ENCODE peak calls at places on chromosomes 16 and 17, in five cellular contexts. One of them, this sample, is unnamed.

GRCh38 chr17:7323731-7324437 is 5.3 kb downstream of the NEURL4 start:
- DNase-seq in H1: peak
- DNase-seq in neuronal stem cell: no peak
- DNase-seq in H9: peak
- DNase-seq in IMR-90: peak
- DNase-seq in this sample: peak

GRCh38 chr17:71922439-71922838 is 198.4 kb upstream of the SOX9 start:
- DNase-seq in IMR-90: peak
- DNase-seq in H1: no peak
- DNase-seq in H9: no peak
- DNase-seq in neuronal stem cell: no peak
- DNase-seq in this sample: peak

GRCh38 chr17:33989357-33990148 is 265.5 kb upstream of the CCL2 start:
- DNase-seq in H9: peak
- DNase-seq in neuronal stem cell: no peak
- DNase-seq in IMR-90: no peak
- DNase-seq in H1: no peak
- DNase-seq in this sample: peak

GRCh38 chr16:49855280-49855821 is 561 bp downstream of the ZNF423 start:
- DNase-seq in IMR-90: peak
- DNase-seq in H9: peak
- DNase-seq in H1: peak
- DNase-seq in neuronal stem cell: peak
- DNase-seq in this sample: peak

GRCh38 chr16:22093952-22094351 is 1.6 kb downstream of the VWA3A start:
- DNase-seq in H9: no peak
- DNase-seq in neuronal stem cell: no peak
- DNase-seq in H1: no peak
- DNase-seq in IMR-90: no peak
- DNase-seq in this sample: no peak

GRCh38 chr16:88613911-88614817 is 24.2 kb upstream of the IL17C start:
- DNase-seq in IMR-90: peak
- DNase-seq in H9: no peak
- DNase-seq in H1: no peak
- DNase-seq in neuronal stem cell: no peak
- DNase-seq in this sample: no peak

GRCh38 chr17:18070861-18071340 is 16.8 kb upstream of the DRG2 start:
- DNase-seq in neuronal stem cell: no peak
- DNase-seq in H1: no peak
- DNase-seq in H9: peak
- DNase-seq in IMR-90: peak
- DNase-seq in this sample: peak

GRCh38 chr16:83717308-83717707 is 90.5 kb upstream of the HSBP1 start:
- DNase-seq in IMR-90: no peak
- DNase-seq in H9: peak
- DNase-seq in H1: no peak
- DNase-seq in neuronal stem cell: no peak
- DNase-seq in this sample: peak

GRCh38 chr16:31114468-31114867 is 3.0 kb upstream of the KAT8 start:
- DNase-seq in IMR-90: no peak
- DNase-seq in H9: no peak
- DNase-seq in neuronal stem cell: no peak
- DNase-seq in H1: no peak
- DNase-seq in this sample: no peak

GRCh38 chr16:70437017-70437581 is 1.8 kb downstream of the ST3GAL2 start:
- DNase-seq in H1: peak
- DNase-seq in H9: peak
- DNase-seq in neuronal stem cell: no peak
- DNase-seq in IMR-90: peak
- DNase-seq in this sample: peak

GRCh38 chr16:2465653-2466415 is 5.3 kb upstream of the NTN3 start:
- DNase-seq in neuronal stem cell: no peak
- DNase-seq in H1: no peak
- DNase-seq in IMR-90: no peak
- DNase-seq in H9: peak
- DNase-seq in this sample: peak

GRCh38 chr17:57902800-57903759 is 52.1 kb downstream of the CUEDC1 start:
- DNase-seq in IMR-90: peak
- DNase-seq in neuronal stem cell: no peak
- DNase-seq in H9: no peak
- DNase-seq in H1: no peak
- DNase-seq in this sample: no peak

GRCh38 chr16:1968146-1968953 is 1.7 kb downstream of the RNF151 start:
- DNase-seq in neuronal stem cell: no peak
- DNase-seq in H9: no peak
- DNase-seq in H1: no peak
- DNase-seq in IMR-90: no peak
- DNase-seq in this sample: no peak

GRCh38 chr17:40430272-40431230 is 12.7 kb upstream of the IGFBP4 start:
- DNase-seq in H1: no peak
- DNase-seq in H9: peak
- DNase-seq in neuronal stem cell: no peak
- DNase-seq in IMR-90: no peak
- DNase-seq in this sample: no peak

GRCh38 chr16:3934491-3935185 is 54.1 kb upstream of the CREBBP start:
- DNase-seq in IMR-90: no peak
- DNase-seq in H9: no peak
- DNase-seq in H1: no peak
- DNase-seq in neuronal stem cell: no peak
- DNase-seq in this sample: no peak

GRCh38 chr16:69411064-69411985 is 13.1 kb upstream of the CYB5B start:
- DNase-seq in H9: no peak
- DNase-seq in H1: no peak
- DNase-seq in neuronal stem cell: no peak
- DNase-seq in IMR-90: no peak
- DNase-seq in this sample: no peak
- H3K4ac ChIP-seq in H9: no peak
- H3K4ac ChIP-seq in H1: no peak
- H3K4ac ChIP-seq in neuronal stem cell: no peak
- H3K4ac ChIP-seq in IMR-90: no peak
- H3K4ac ChIP-seq in this sample: no peak

GRCh38 chr16:84829168-84829965 is 9.6 kb downstream of the CRISPLD2 start:
- DNase-seq in IMR-90: peak
- DNase-seq in neuronal stem cell: no peak
- DNase-seq in H1: no peak
- DNase-seq in H9: no peak
- DNase-seq in this sample: no peak
- H3K4ac ChIP-seq in IMR-90: peak
- H3K4ac ChIP-seq in neuronal stem cell: no peak
- H3K4ac ChIP-seq in H1: no peak
- H3K4ac ChIP-seq in H9: no peak
- H3K4ac ChIP-seq in this sample: no peak

GRCh38 chr16:35452471-35452870 is 1993.1 kb downstream of the TP53TG3F start:
- DNase-seq in neuronal stem cell: no peak
- DNase-seq in H9: no peak
- DNase-seq in H1: no peak
- DNase-seq in IMR-90: no peak
- DNase-seq in this sample: no peak
- H3K4ac ChIP-seq in neuronal stem cell: no peak
- H3K4ac ChIP-seq in H9: no peak
- H3K4ac ChIP-seq in H1: no peak
- H3K4ac ChIP-seq in IMR-90: no peak
- H3K4ac ChIP-seq in this sample: no peak

GRCh38 chr17:1455748-1456599 is at the start of gene CRK:
- DNase-seq in H1: peak
- DNase-seq in H9: peak
- DNase-seq in IMR-90: peak
- DNase-seq in neuronal stem cell: peak
- DNase-seq in this sample: peak

GRCh38 chr17:1455291-1455747 is 713 bp downstream of the CRK start:
- DNase-seq in H9: peak
- DNase-seq in neuronal stem cell: peak
- DNase-seq in H1: no peak
- DNase-seq in IMR-90: peak
- DNase-seq in this sample: peak

GRCh38 chr17:1449412-1449967 is 6.5 kb downstream of the CRK start:
- DNase-seq in H1: no peak
- DNase-seq in neuronal stem cell: no peak
- DNase-seq in IMR-90: no peak
- DNase-seq in H9: no peak
- DNase-seq in this sample: no peak

GRCh38 chr17:1454541-1454940 is 1.5 kb downstream of the CRK start:
- DNase-seq in H9: no peak
- DNase-seq in neuronal stem cell: no peak
- DNase-seq in H1: no peak
- DNase-seq in IMR-90: no peak
- DNase-seq in this sample: no peak

GRCh38 chr17:1452836-1453235 is 3.2 kb downstream of the CRK start:
- DNase-seq in H1: no peak
- DNase-seq in neuronal stem cell: no peak
- DNase-seq in IMR-90: no peak
- DNase-seq in H9: no peak
- DNase-seq in this sample: no peak
- H3K4ac ChIP-seq in H1: no peak
- H3K4ac ChIP-seq in neuronal stem cell: no peak
- H3K4ac ChIP-seq in IMR-90: no peak
- H3K4ac ChIP-seq in H9: no peak
- H3K4ac ChIP-seq in this sample: no peak

GRCh38 chr17:78128616-78129384 is at the start of gene TMC6:
- DNase-seq in H9: peak
- DNase-seq in neuronal stem cell: peak
- DNase-seq in H1: no peak
- DNase-seq in IMR-90: no peak
- DNase-seq in this sample: peak
- H3K4ac ChIP-seq in H9: no peak
- H3K4ac ChIP-seq in neuronal stem cell: no peak
- H3K4ac ChIP-seq in H1: peak
- H3K4ac ChIP-seq in IMR-90: no peak
- H3K4ac ChIP-seq in this sample: peak

GRCh38 chr16:67964477-67965131 is 3.8 kb downstream of the SLC12A4 start:
- DNase-seq in H9: no peak
- DNase-seq in neuronal stem cell: no peak
- DNase-seq in IMR-90: no peak
- DNase-seq in H1: no peak
- DNase-seq in this sample: no peak
- H3K4ac ChIP-seq in H9: no peak
- H3K4ac ChIP-seq in neuronal stem cell: no peak
- H3K4ac ChIP-seq in IMR-90: peak
- H3K4ac ChIP-seq in H1: no peak
- H3K4ac ChIP-seq in this sample: no peak

DNA sequence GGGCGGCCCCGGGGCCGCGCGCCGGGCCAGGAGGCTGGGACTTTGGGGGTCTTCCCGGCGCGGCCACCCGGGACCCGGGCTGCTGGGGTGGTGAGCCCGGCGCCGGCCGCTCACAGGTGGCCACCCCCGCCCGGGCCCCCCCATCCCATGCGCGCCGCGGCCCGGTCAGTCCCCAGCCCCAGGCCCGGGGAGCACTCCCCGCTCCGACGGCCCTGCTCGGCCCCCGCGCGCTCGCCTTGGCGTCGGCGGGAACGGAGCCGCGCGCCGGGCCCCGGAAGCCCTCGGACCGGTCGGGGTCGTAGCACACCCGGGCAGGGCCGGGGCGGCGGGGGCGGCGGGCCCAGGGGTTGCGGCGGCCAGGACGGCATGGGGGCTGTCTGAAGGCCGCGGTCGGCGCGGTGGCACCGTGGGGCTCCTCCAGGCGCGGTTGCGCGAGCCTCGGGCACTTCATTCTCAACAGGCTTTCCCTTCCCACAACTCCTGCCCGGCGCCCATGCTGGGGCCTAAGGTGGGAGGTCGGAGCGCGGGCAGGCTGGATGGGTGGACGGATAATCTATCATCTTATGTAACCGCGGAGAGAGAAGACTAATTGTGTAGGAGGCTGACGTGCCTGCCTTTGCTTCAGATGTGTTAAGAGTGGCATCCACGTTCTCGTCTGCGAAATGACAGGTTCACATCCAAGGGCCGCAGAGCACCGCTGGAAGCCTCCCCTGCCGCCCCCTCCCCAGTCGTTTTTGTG is 607 bp downstream of the BAIAP2 start:
- DNase-seq in IMR-90: no peak
- DNase-seq in neuronal stem cell: no peak
- DNase-seq in H9: no peak
- DNase-seq in H1: no peak
- DNase-seq in this sample: no peak
- H3K4ac ChIP-seq in IMR-90: no peak
- H3K4ac ChIP-seq in neuronal stem cell: no peak
- H3K4ac ChIP-seq in H9: no peak
- H3K4ac ChIP-seq in H1: no peak
- H3K4ac ChIP-seq in this sample: no peak

GRCh38 chr17:44501866-44502265 is 1.3 kb downstream of the GPATCH8 start:
- DNase-seq in neuronal stem cell: no peak
- DNase-seq in H1: no peak
- DNase-seq in IMR-90: peak
- DNase-seq in H9: no peak
- DNase-seq in this sample: peak
- H3K4ac ChIP-seq in neuronal stem cell: no peak
- H3K4ac ChIP-seq in H1: no peak
- H3K4ac ChIP-seq in IMR-90: no peak
- H3K4ac ChIP-seq in H9: no peak
- H3K4ac ChIP-seq in this sample: no peak

GRCh38 chr17:45228121-45228941 is 6.6 kb downstream of the FMNL1 start:
- DNase-seq in H1: no peak
- DNase-seq in H9: peak
- DNase-seq in IMR-90: no peak
- DNase-seq in neuronal stem cell: no peak
- DNase-seq in this sample: no peak
- H3K4ac ChIP-seq in H1: peak
- H3K4ac ChIP-seq in H9: no peak
- H3K4ac ChIP-seq in IMR-90: peak
- H3K4ac ChIP-seq in neuronal stem cell: no peak
- H3K4ac ChIP-seq in this sample: no peak

This sample was measured in mesendoderm.